ENCODE peak calls at places on chromosomes 7 and 10, in eight cellular contexts. R is hippocampal formation; O is Right ventricle myocardium superior; N is brain microvascular endothelial cell; K is NCI-H146; S is NCI-H2029 treated with DMSO at 0.1 percent for 48 hours; V is stimulated activated CD4-positive, alpha-beta T cell treated with anti-CD3 and anti-CD28 coated beads, TNF-alpha, amount 100 ng/mL, for 48 hours; U is activated naive CD8-positive, alpha-beta T cell treated with anti-CD3 and anti-CD28 coated beads, Interleukin-2, amount 50 U/mL, for 16 hours. W is an unnamed sample.

GRCh38 chr7:93414574-93414973 is 159.9 kb downstream of the CALCR start:
- DNase-seq in R (no peak), O (no peak), N (no peak), K (peak; percentile 83), S (no peak), V (no peak), U (no peak), W (no peak)

GRCh38 chr10:11195017-11195586 is 177.4 kb downstream of the CELF2 start:
- DNase-seq in R (no peak), O (no peak), N (no peak), K (no peak), S (no peak), V (no peak), U (no peak), W (no peak)

GRCh38 chr7:14403587-14403986 is 414.1 kb upstream of the ETV1 start:
- DNase-seq in R (no peak), O (no peak), N (no peak), K (no peak), S (no peak), V (no peak), U (no peak), W (no peak)

GRCh38 chr10:1660386-1660785 is 76.9 kb downstream of the ADARB2 start:
- DNase-seq in R (no peak), O (no peak), N (no peak), K (no peak), S (no peak), V (no peak), U (no peak), W (no peak)

GRCh38 chr10:110395350-110396283 is 90.9 kb upstream of the SMNDC1 start:
- DNase-seq in R (no peak), O (no peak), N (peak; percentile 99), K (no peak), S (no peak), V (peak; percentile 32), U (no peak), W (peak; percentile 7)

GRCh38 chr10:124370426-124370825 is 48.3 kb downstream of the OAT start:
- DNase-seq in R (no peak), O (no peak), N (no peak), K (no peak), S (no peak), V (no peak), U (no peak), W (no peak)

GRCh38 chr7:15498465-15498864 is 63.4 kb downstream of the AGMO start:
- DNase-seq in R (no peak), O (no peak), N (no peak), K (no peak), S (no peak), V (no peak), U (no peak), W (no peak)

GRCh38 chr10:80204801-80205477 is 398 bp downstream of the ANXA11 start:
- DNase-seq in R (no peak), O (peak; percentile 68), N (no peak), K (peak; percentile 52), S (no peak), V (no peak), U (no peak), W (peak; percentile 15)

GRCh38 chr10:122154733-122155366 is 116.2 kb upstream of the BTBD16 start:
- DNase-seq in R (peak; percentile 33), O (no peak), N (peak; percentile 63), K (no peak), S (no peak), V (no peak), U (no peak), W (no peak)

GRCh38 chr10:80261316-80262030 is 28.0 kb downstream of the MAT1A start:
- DNase-seq in R (no peak), O (no peak), N (no peak), K (no peak), S (no peak), V (no peak), U (no peak), W (no peak)

GRCh38 chr10:34489973-34490372 is 325.1 kb downstream of the PARD3 start:
- DNase-seq in R (no peak), O (no peak), N (peak; percentile 44), K (peak; percentile 60), S (no peak), V (no peak), U (no peak), W (no peak)

GRCh38 chr7:142581341-142581740 is 167.9 kb upstream of the PRSS1 start:
- DNase-seq in R (no peak), O (no peak), N (no peak), K (no peak), S (no peak), V (no peak), U (no peak), W (no peak)

GRCh38 chr7:92735707-92736106 is 100.7 kb downstream of the CDK6 start:
- DNase-seq in R (no peak), O (no peak), N (no peak), K (no peak), S (no peak), V (no peak), U (no peak), W (no peak)

W was measured in effector memory CD8-positive, alpha-beta T cell.